ENCODE peak calls at places on chromosomes 11 and 22, in four cellular contexts. Z, E, G and T are unnamed samples.

GRCh38 chr11:27124514-27125264 is 84.1 kb downstream of the BBOX1 start:
- DNase-seq in E (no peak), Z (no peak), G (no peak), T (no peak)

GRCh38 chr11:353315-353857 is 15.9 kb upstream of the B4GALNT4 start:
- DNase-seq in G (no peak), Z (no peak), E (no peak), T (no peak)

GRCh38 chr11:72352859-72353551 is 81.3 kb downstream of the CLPB start:
- DNase-seq in E (no peak), Z (peak), G (no peak), T (peak)

GRCh38 chr11:126140932-126141291 is 70.5 kb downstream of the RPUSD4 start:
- DNase-seq in G (no peak), Z (no peak), E (no peak), T (peak)

GRCh38 chr11:64794526-64794925 is 8.5 kb downstream of the MAP4K2 start:
- DNase-seq in G (no peak), E (no peak), Z (no peak), T (no peak)

GRCh38 chr22:31102441-31103081 is 4.8 kb downstream of the SELENOM start:
- DNase-seq in G (no peak), Z (no peak), E (no peak), T (no peak)

GRCh38 chr11:73393479-73394415 is 17.5 kb downstream of the RELT start:
- DNase-seq in E (peak), Z (no peak), G (peak), T (peak)

GRCh38 chr11:1140642-1141490 is 16.9 kb upstream of the MUC5AC start:
- DNase-seq in G (no peak), E (no peak), Z (no peak), T (no peak)

GRCh38 chr11:359181-359714 is 10.1 kb upstream of the B4GALNT4 start:
- DNase-seq in Z (no peak), G (peak), E (no peak), T (no peak)

GRCh38 chr11:103659138-103659734 is 377.2 kb upstream of the DDI1 start:
- DNase-seq in G (no peak), E (no peak), Z (no peak), T (peak)

GRCh38 chr22:50498322-50498861 is 9.1 kb downstream of the LMF2 start:
- DNase-seq in E (peak), Z (no peak), G (peak), T (peak)

GRCh38 chr11:105229257-105229656 is 89.7 kb upstream of the CARD18 start:
- DNase-seq in E (no peak), G (no peak), Z (no peak), T (no peak)

GRCh38 chr22:34800265-34800664 is 265.7 kb upstream of the ISX start:
- DNase-seq in G (no peak), E (no peak), Z (no peak), T (no peak)

GRCh38 chr11:14414470-14415461 is 55.8 kb upstream of the RRAS2 start:
- DNase-seq in E (no peak), Z (peak), G (peak), T (no peak)

GRCh38 chr11:10444725-10445286 is 10.3 kb upstream of the AMPD3 start:
- DNase-seq in Z (no peak), E (no peak), G (no peak), T (peak)

GRCh38 chr11:126431401-126432064 is 76.0 kb downstream of the ST3GAL4 start:
- DNase-seq in G (no peak), E (peak), Z (no peak), T (no peak)

GRCh38 chr11:16859651-16860050 is 121.2 kb downstream of the C11orf58 start:
- DNase-seq in E (no peak), Z (no peak), G (no peak), T (no peak)

GRCh38 chr11:76803811-76804600 is 20.9 kb downstream of the TSKU start:
- DNase-seq in E (peak), G (no peak), Z (no peak), T (no peak)

GRCh38 chr11:47533690-47534135 is 19.2 kb downstream of the CELF1 start:
- DNase-seq in Z (no peak), E (no peak), G (no peak), T (no peak)

GRCh38 chr11:125591659-125592304 is 870 bp upstream of the STT3A start:
- DNase-seq in Z (no peak), G (peak), E (peak), T (peak)

GRCh38 chr11:114190630-114191029 is 105.6 kb upstream of the NNMT start:
- DNase-seq in Z (no peak), E (no peak), G (no peak), T (no peak)

GRCh38 chr11:124101722-124102121 is 13.5 kb upstream of the VWA5A start:
- DNase-seq in Z (no peak), G (no peak), E (no peak), T (no peak)

GRCh38 chr22:35023692-35024363 is 42.1 kb upstream of the ISX start:
- DNase-seq in Z (no peak), E (peak), G (peak), T (peak)

GRCh38 chr22:50518628-50519027 is 6.8 kb downstream of the SCO2 start:
- DNase-seq in G (no peak), E (no peak), Z (no peak), T (peak)

GRCh38 chr11:11510939-11511338 is 110.9 kb downstream of the GALNT18 start:
- DNase-seq in E (no peak), Z (no peak), G (no peak), T (no peak)

GRCh38 chr11:93073508-93074280 is 104.2 kb downstream of the MTNR1B start:
- DNase-seq in E (no peak), G (no peak), Z (no peak), T (no peak)

GRCh38 chr11:130613396-130613795 is 165.0 kb downstream of the ADAMTS15 start:
- DNase-seq in G (no peak), E (no peak), Z (no peak), T (no peak)

GRCh38 chr22:42615092-42615859 is 593 bp upstream of the POLDIP3 start:
- DNase-seq in G (peak), E (peak), Z (peak), T (peak)

GRCh38 chr22:48925450-48925849 is 902.2 kb downstream of the BRD1 start:
- DNase-seq in E (no peak), Z (no peak), G (no peak), T (no peak)

GRCh38 chr22:48923909-48924475 is 903.7 kb downstream of the BRD1 start:
- DNase-seq in G (no peak), E (no peak), Z (no peak), T (no peak)

GRCh38 chr22:48929276-48929790 is 898.3 kb downstream of the BRD1 start:
- DNase-seq in Z (no peak), E (no peak), G (no peak), T (no peak)

GRCh38 chr22:48927591-48927990 is 900.1 kb downstream of the BRD1 start:
- DNase-seq in E (no peak), Z (no peak), G (no peak), T (no peak)

GRCh38 chr22:48926663-48927062 is 901.0 kb downstream of the BRD1 start:
- DNase-seq in Z (no peak), E (no peak), G (no peak), T (no peak)
- TF ChIP-seq RCOR1 in Z (no peak), E (no peak), G (no peak), T (no peak)

GRCh38 chr11:48900131-48900800 is 83.4 kb downstream of the TRIM51G start:
- DNase-seq in E (no peak), Z (no peak), G (no peak), T (no peak)
- TF ChIP-seq REST in E (no peak), Z (no peak), G (no peak), T (peak)

GRCh38 chr22:38871360-38872171 is 450 bp downstream of the CBX6 start:
- DNase-seq in Z (no peak), G (peak), E (no peak), T (no peak)

GRCh38 chr22:38872172-38872830 is at the start of gene CBX6:
- DNase-seq in E (peak), Z (peak), G (peak), T (peak)

GRCh38 chr22:38874529-38875222 is 2.7 kb upstream of the CBX6 start:
- DNase-seq in G (no peak), E (no peak), Z (no peak), T (no peak)

GRCh38 chr22:38873469-38874411 is 1.7 kb upstream of the CBX6 start:
- DNase-seq in G (no peak), Z (peak), E (no peak), T (no peak)

GRCh38 chr22:38872831-38873248 is 824 bp upstream of the CBX6 start:
- DNase-seq in G (peak), Z (no peak), E (peak), T (peak)
- TF ChIP-seq RCOR1 in G (no peak), Z (no peak), E (no peak), T (no peak)

GRCh38 chr11:111937461-111937769 is 272 bp downstream of the DIXDC1 start:
- DNase-seq in Z (no peak), E (no peak), G (peak), T (no peak)

GRCh38 chr11:111936045-111936400 is 1.1 kb upstream of the DIXDC1 start:
- DNase-seq in G (no peak), Z (no peak), E (no peak), T (no peak)

GRCh38 chr11:111934301-111934700 is 2.8 kb upstream of the DIXDC1 start:
- DNase-seq in E (no peak), Z (no peak), G (no peak), T (no peak)

GRCh38 chr11:111933872-111934271 is 3.3 kb upstream of the DIXDC1 start:
- DNase-seq in E (no peak), Z (no peak), G (no peak), T (no peak)

GRCh38 chr11:111935331-111936044 is 1.7 kb upstream of the DIXDC1 start:
- DNase-seq in Z (no peak), E (no peak), G (no peak), T (no peak)
- TF ChIP-seq REST in Z (no peak), E (no peak), G (no peak), T (no peak)

GRCh38 chr11:120893431-120894206 is 130.3 kb upstream of the TBCEL start:
- DNase-seq in Z (no peak), E (no peak), G (no peak), T (no peak)
- TF ChIP-seq RCOR1 in Z (no peak), E (no peak), G (no peak), T (no peak)

DNA sequence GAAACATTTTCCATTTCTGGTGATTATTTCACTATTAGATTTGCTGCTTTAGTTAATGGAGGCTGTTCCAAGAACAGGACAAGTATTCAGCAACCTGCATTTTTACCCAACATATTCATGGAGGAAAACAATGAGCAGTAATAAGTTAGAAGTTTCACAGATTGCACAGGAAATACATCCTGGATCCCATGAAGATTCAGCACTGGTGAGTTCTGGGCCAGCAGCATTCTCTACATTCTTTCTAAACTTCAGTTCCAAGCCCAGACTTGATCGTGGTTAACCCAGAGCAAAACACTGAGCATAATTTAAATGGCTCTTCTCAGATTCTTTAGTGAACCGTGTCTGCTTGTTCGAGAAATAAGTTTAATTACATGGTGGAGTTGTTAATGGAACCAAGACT is 3.8 kb downstream of the FJX1 start:
- DNase-seq in G (no peak), Z (no peak), E (no peak), T (no peak)
- TF ChIP-seq REST in G (no peak), Z (no peak), E (no peak), T (peak)

GRCh38 chr11:2825261-2825885 is 60.2 kb downstream of the CDKN1C start:
- DNase-seq in E (no peak), Z (no peak), G (peak), T (no peak)

GRCh38 chr11:2827256-2827655 is 58.3 kb downstream of the CDKN1C start:
- DNase-seq in E (no peak), Z (no peak), G (no peak), T (no peak)

GRCh38 chr11:2824851-2825250 is 60.7 kb downstream of the CDKN1C start:
- DNase-seq in Z (no peak), E (no peak), G (no peak), T (no peak)

GRCh38 chr11:2826679-2827056 is 58.9 kb downstream of the CDKN1C start:
- DNase-seq in E (no peak), G (no peak), Z (no peak), T (no peak)

DNA sequence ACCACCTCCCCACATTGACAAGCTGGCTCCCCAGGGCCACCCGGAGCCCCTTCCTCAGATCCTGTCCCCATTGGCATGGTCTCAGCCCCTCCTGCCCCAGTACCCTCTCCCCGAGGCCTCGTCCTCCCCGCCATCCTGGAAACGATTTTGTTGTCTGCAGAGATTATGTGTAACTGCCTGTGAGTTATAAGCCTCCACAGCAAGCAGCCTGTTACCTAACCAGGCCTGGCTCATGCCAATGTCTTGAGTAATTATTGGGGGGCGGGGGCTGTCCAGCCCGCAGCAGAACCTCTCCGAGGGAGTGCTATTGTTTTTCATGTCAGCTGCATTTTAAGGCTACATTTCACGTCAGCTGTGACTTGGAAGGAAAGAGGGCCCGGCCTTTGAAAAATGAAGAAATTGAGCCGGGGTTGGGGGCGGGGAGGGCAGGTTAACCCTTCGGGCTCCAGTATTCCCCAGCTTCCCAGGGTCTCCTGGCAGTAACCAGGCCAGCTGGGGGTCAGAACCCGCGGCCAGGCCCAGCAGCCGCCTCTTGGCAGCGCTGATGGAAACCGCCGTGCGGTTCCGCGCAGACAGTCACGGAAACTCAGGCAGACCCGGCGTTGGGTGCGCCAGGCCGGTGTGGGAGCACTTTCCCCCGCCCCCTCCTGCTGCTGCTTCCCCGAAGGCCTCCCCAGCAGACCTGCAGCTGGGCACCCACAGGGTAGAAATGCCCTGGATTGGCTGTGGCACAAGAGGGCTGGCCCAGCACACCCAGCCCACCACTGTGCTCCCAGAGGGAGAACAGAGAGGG is 59.5 kb downstream of the CDKN1C start:
- DNase-seq in E (peak), Z (no peak), G (no peak), T (peak)
- TF ChIP-seq RCOR1 in E (no peak), Z (no peak), G (no peak), T (no peak)

GRCh38 chr11:69615545-69616278 is 25.2 kb upstream of the CCND1 start:
- DNase-seq in G (no peak), E (no peak), Z (no peak), T (no peak)

GRCh38 chr11:69620663-69621290 is 20.2 kb upstream of the CCND1 start:
- DNase-seq in Z (no peak), G (no peak), E (no peak), T (no peak)

GRCh38 chr11:69618237-69618636 is 22.7 kb upstream of the CCND1 start:
- DNase-seq in E (no peak), G (no peak), Z (no peak), T (no peak)

GRCh38 chr11:69617220-69617619 is 23.7 kb upstream of the CCND1 start:
- DNase-seq in G (no peak), Z (no peak), E (no peak), T (no peak)

DNA sequence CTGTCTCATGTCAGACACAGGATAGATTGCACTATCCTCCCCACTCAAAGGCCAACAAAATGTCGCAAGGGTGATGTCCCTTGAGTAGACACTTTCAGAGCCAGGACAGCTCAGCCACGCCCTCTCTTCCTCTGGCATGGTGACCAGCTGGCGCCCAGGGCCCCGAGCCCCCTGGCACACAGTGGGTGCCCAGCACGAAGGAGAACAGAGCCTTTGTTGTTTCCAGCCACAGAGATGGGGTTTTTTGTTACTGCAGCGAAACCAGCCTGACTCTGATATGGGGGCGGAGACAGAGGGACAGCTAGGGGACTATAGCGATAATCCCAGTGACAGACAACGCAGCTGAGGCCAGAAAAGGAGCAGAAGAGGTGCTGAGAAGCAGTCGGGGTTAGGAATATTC is 23.3 kb upstream of the CCND1 start:
- DNase-seq in G (no peak), E (no peak), Z (no peak), T (no peak)
- TF ChIP-seq REST in G (no peak), E (no peak), Z (no peak), T (no peak)